ENCODE peak calls at places on chromosomes 2 and 18, in eight cellular contexts. Q is neural progenitor cell; U is GM10248; X is stimulated activated naive B cell treated with anti-CD40 and anti-IgM and Interleukin-4, amounts not matched to agents 10 μg/mL and 1 μg/mL and 100 μg/mL, for 72 hours; T is HTR-8/SVneo; L is stimulated activated CD8-positive, alpha-beta memory T cell treated with anti-CD3 and anti-CD28 coated beads, Interleukin-7, amount 100 ng/mL, for 24 hours; M is AML-193; A is T-helper 9 cell. S is an unnamed sample.

GRCh38 chr2:238407566-238407965 is 19.2 kb upstream of the ASB1 start:
- DNase-seq in A (no peak), T (no peak), Q (no peak), X (no peak), M (no peak), L (no peak), U (no peak), S (no peak)

GRCh38 chr2:75100011-75100680 is 99.2 kb downstream of the TACR1 start:
- DNase-seq in Q (no peak), M (no peak), A (no peak), X (no peak), U (no peak), T (peak; percentile 67), L (no peak), S (no peak)

GRCh38 chr2:166321076-166321475 is 54.7 kb downstream of the SCN9A start:
- DNase-seq in L (no peak), T (no peak), M (no peak), A (no peak), U (no peak), X (no peak), Q (no peak), S (no peak)

GRCh38 chr18:5986257-5986909 is 91.1 kb upstream of the TMEM200C start:
- DNase-seq in T (no peak), L (no peak), A (no peak), X (no peak), M (no peak), U (no peak), Q (no peak), S (no peak)

GRCh38 chr2:11248-11941 is 34.9 kb downstream of the FAM110C start:
- DNase-seq in X (peak; percentile 47), Q (peak; percentile 97), T (no peak), U (no peak), A (peak; percentile 50), L (peak; percentile 59), M (peak; percentile 22), S (peak; percentile 45)

GRCh38 chr2:14301331-14301730 is 331.2 kb upstream of the LRATD1 start:
- DNase-seq in T (no peak), Q (peak; percentile 67), L (no peak), U (no peak), X (no peak), A (no peak), M (no peak), S (no peak)

GRCh38 chr2:199019898-199020507 is 437.7 kb downstream of the SATB2 start:
- DNase-seq in A (no peak), X (no peak), U (no peak), Q (peak; percentile 66), M (peak; percentile 1), T (peak; percentile 7), L (no peak), S (peak; percentile 29)

GRCh38 chr2:236659758-236660150 is 90.1 kb downstream of the ACKR3 start:
- DNase-seq in X (no peak), L (no peak), U (no peak), T (no peak), Q (no peak), A (no peak), M (no peak), S (no peak)

GRCh38 chr18:8471373-8471772 is 137.9 kb upstream of the RAB12 start:
- DNase-seq in L (no peak), M (no peak), X (no peak), T (no peak), U (no peak), Q (no peak), A (no peak), S (no peak)

GRCh38 chr2:19738707-19739106 is 163.1 kb downstream of the TTC32 start:
- DNase-seq in T (no peak), M (no peak), X (no peak), Q (no peak), U (no peak), A (no peak), L (no peak), S (no peak)

GRCh38 chr18:58313491-58314032 is 269.5 kb downstream of the NEDD4L start:
- DNase-seq in X (no peak), M (no peak), T (no peak), U (no peak), A (no peak), L (no peak), Q (no peak), S (no peak)

GRCh38 chr2:87403893-87404175 is 344.1 kb upstream of the PLGLB2 start:
- DNase-seq in X (no peak), Q (no peak), L (no peak), U (no peak), M (no peak), T (no peak), A (no peak), S (no peak)

GRCh38 chr2:177147093-177147694 is 65.4 kb upstream of the HNRNPA3 start:
- DNase-seq in T (peak; percentile 45), L (no peak), M (peak; percentile 64), U (peak; percentile 47), Q (peak; percentile 48), A (no peak), X (no peak), S (peak; percentile 72)

GRCh38 chr18:46097853-46098615 is at the start of gene ATP5F1A:
- DNase-seq in A (peak; percentile 72), Q (peak; percentile 89), M (peak; percentile 73), T (peak; percentile 77), L (peak; percentile 77), X (peak; percentile 79), U (peak; percentile 90), S (peak; percentile 92)

GRCh38 chr2:233053928-233054774 is 6.0 kb upstream of the INPP5D start:
- DNase-seq in T (peak; percentile 91), U (peak; percentile 89), X (peak; percentile 55), M (peak; percentile 34), A (peak; percentile 74), L (peak; percentile 53), Q (peak; percentile 84), S (peak; percentile 72)

GRCh38 chr18:44723366-44723765 is 42.7 kb downstream of the SETBP1 start:
- DNase-seq in A (no peak), Q (no peak), U (no peak), T (no peak), L (no peak), M (no peak), X (peak; percentile 26), S (peak; percentile 29)

GRCh38 chr2:135913726-135914365 is 37.6 kb upstream of the MCM6 start:
- DNase-seq in T (peak; percentile 7), M (peak; percentile 62), L (no peak), Q (peak; percentile 51), A (peak; percentile 31), U (peak; percentile 38), X (no peak), S (peak; percentile 65)